ENCODE peak calls at places on chromosomes 7 and 10, in six cellular contexts. G, F, M, Q, V and R are unnamed samples.
A peak's percentile ranks its signal among the peaks of the same experiment; 100 is the strongest.

GRCh38 chr7:13028731-13029099 is 341.3 kb downstream of the ARL4A start:
- DNase-seq in G (no peak), F (no peak), M (no peak), Q (no peak), V (no peak), R (no peak)

GRCh38 chr10:72156223-72156622 is 59.6 kb upstream of the ANAPC16 start:
- DNase-seq in G (no peak), F (no peak), M (no peak), Q (no peak), V (no peak), R (no peak)

GRCh38 chr10:99461230-99461629 is 30.8 kb upstream of the GOT1 start:
- DNase-seq in G (no peak), F (no peak), M (no peak), Q (no peak), V (peak; percentile 34), R (no peak)

GRCh38 chr7:151141855-151142685 is 25.4 kb downstream of the GBX1 start:
- DNase-seq in G (no peak), F (no peak), M (no peak), Q (no peak), V (no peak), R (no peak)

GRCh38 chr7:117572826-117573620 is 93.2 kb downstream of the CFTR start:
- DNase-seq in G (no peak), F (peak; percentile 75), M (no peak), Q (no peak), V (no peak), R (no peak)

GRCh38 chr10:110706690-110707098 is 62.6 kb downstream of the RBM20 start:
- DNase-seq in G (no peak), F (no peak), M (no peak), Q (no peak), V (peak; percentile 95), R (no peak)

GRCh38 chr7:100211342-100211780 is 8.4 kb upstream of the PVRIG start:
- DNase-seq in G (no peak), F (no peak), M (no peak), Q (no peak), V (no peak), R (no peak)

GRCh38 chr7:3174515-3175318 is 126.3 kb upstream of the SDK1 start:
- DNase-seq in G (no peak), F (no peak), M (no peak), Q (no peak), V (no peak), R (no peak)

GRCh38 chr7:20594023-20594422 is 21.4 kb upstream of the ABCB5 start:
- DNase-seq in G (no peak), F (no peak), M (no peak), Q (no peak), V (no peak), R (no peak)

GRCh38 chr7:100682228-100682741 is 8.7 kb downstream of the GNB2 start:
- DNase-seq in G (no peak), F (no peak), M (peak; percentile 37), Q (no peak), V (peak; percentile 33), R (no peak)

GRCh38 chr7:41696323-41696916 is 6.5 kb downstream of the INHBA start:
- DNase-seq in G (peak; percentile 80), F (peak; percentile 90), M (peak; percentile 71), Q (no peak), V (peak; percentile 92), R (peak; percentile 82)

GRCh38 chr10:70682920-70683600 is 10.8 kb downstream of the ADAMTS14 start:
- DNase-seq in G (no peak), F (no peak), M (peak; percentile 59), Q (no peak), V (no peak), R (no peak)

GRCh38 chr7:16711730-16712129 is 41.8 kb upstream of the TSPAN13 start:
- DNase-seq in G (no peak), F (no peak), M (no peak), Q (no peak), V (no peak), R (no peak)

GRCh38 chr7:76262683-76263402 is 39.6 kb upstream of the HSPB1 start:
- DNase-seq in G (no peak), F (peak; percentile 87), M (peak; percentile 81), Q (no peak), V (peak; percentile 81), R (peak; percentile 55)

GRCh38 chr10:132526676-132527075 is 10.9 kb upstream of the INPP5A start:
- DNase-seq in G (peak; percentile 14), F (no peak), M (no peak), Q (no peak), V (peak; percentile 52), R (peak; percentile 22)

GRCh38 chr10:47095211-47095610 is 184.0 kb downstream of the PTPN20 start:
- DNase-seq in G (no peak), F (no peak), M (no peak), Q (no peak), V (no peak), R (no peak)

GRCh38 chr10:126156012-126156411 is 232.3 kb downstream of the ADAM12 start:
- DNase-seq in G (no peak), F (no peak), M (no peak), Q (no peak), V (no peak), R (no peak)

GRCh38 chr7:7148799-7149481 is 33.4 kb upstream of the C1GALT1 start:
- DNase-seq in G (no peak), F (no peak), M (peak; percentile 21), Q (no peak), V (peak; percentile 22), R (no peak)

GRCh38 chr10:127194598-127194997 is 1.8 kb downstream of the INSYN2A start:
- DNase-seq in G (no peak), F (no peak), M (no peak), Q (no peak), V (no peak), R (no peak)

GRCh38 chr10:114471906-114472873 is 67.9 kb upstream of the AFAP1L2 start:
- DNase-seq in G (no peak), F (peak; percentile 51), M (no peak), Q (no peak), V (no peak), R (no peak)

GRCh38 chr7:72467237-72467636 is 55.1 kb upstream of the CALN1 start:
- DNase-seq in G (no peak), F (no peak), M (no peak), Q (no peak), V (no peak), R (no peak)

GRCh38 chr10:96225119-96225518 is 46.2 kb downstream of the BLNK start:
- DNase-seq in G (no peak), F (peak; percentile 12), M (no peak), Q (no peak), V (no peak), R (peak; percentile 47)

GRCh38 chr10:871951-872403 is 59.5 kb downstream of the LARP4B start:
- DNase-seq in G (no peak), F (no peak), M (no peak), Q (no peak), V (no peak), R (no peak)

GRCh38 chr10:55311823-55312431 is 510.9 kb upstream of the PCDH15 start:
- DNase-seq in G (no peak), F (no peak), M (no peak), Q (no peak), V (no peak), R (no peak)

GRCh38 chr7:8605227-8605626 is 171.8 kb downstream of the NXPH1 start:
- DNase-seq in G (no peak), F (no peak), M (no peak), Q (no peak), V (no peak), R (no peak)

GRCh38 chr7:92614586-92615237 is 24.5 kb upstream of the FAM133B start:
- DNase-seq in G (no peak), F (no peak), M (no peak), Q (no peak), V (peak; percentile 44), R (no peak)

GRCh38 chr7:105638942-105639495 is 57.7 kb upstream of the EFCAB10 start:
- DNase-seq in G (no peak), F (peak; percentile 9), M (no peak), Q (no peak), V (peak; percentile 58), R (no peak)

GRCh38 chr10:93913706-93914105 is 19.9 kb downstream of the SLC35G1 start:
- DNase-seq in G (no peak), F (no peak), M (no peak), Q (no peak), V (no peak), R (no peak)

GRCh38 chr7:13920053-13920697 is 69.3 kb downstream of the ETV1 start:
- DNase-seq in G (no peak), F (peak; percentile 94), M (no peak), Q (no peak), V (peak; percentile 100), R (no peak)

GRCh38 chr10:96910488-96911395 is 78.6 kb downstream of the LCOR start:
- DNase-seq in G (no peak), F (peak; percentile 71), M (peak; percentile 71), Q (no peak), V (peak; percentile 63), R (no peak)

GRCh38 chr7:47100815-47101435 is 481.0 kb downstream of the TNS3 start:
- DNase-seq in G (no peak), F (peak; percentile 89), M (peak; percentile 76), Q (no peak), V (peak; percentile 84), R (peak; percentile 72)

GRCh38 chr10:6197274-6197673 is 5.5 kb upstream of the PFKFB3 start:
- DNase-seq in G (no peak), F (no peak), M (no peak), Q (no peak), V (no peak), R (no peak)